ENCODE peak calls at places on chromosomes 3 and 15, in five cellular contexts. O is breast epithelium, J is prostate gland, Y is stomach, I is GM12878. C is an unnamed sample.

GRCh38 chr3:129352045-129352444 is 73.4 kb downstream of the HMCES start:
- DNase-seq in J (no peak), Y (no peak), O (no peak), I (no peak), C (no peak)

GRCh38 chr15:40756938-40757337 is 1.9 kb upstream of the RMDN3 start:
- DNase-seq in O (no peak), I (no peak), Y (no peak), J (no peak), C (no peak)

GRCh38 chr3:159877924-159878323 is 110.7 kb upstream of the IL12A start:
- DNase-seq in I (no peak), J (no peak), O (no peak), Y (no peak), C (no peak)

GRCh38 chr15:85380860-85381535 is 595 bp downstream of the AKAP13 start:
- DNase-seq in J (peak), I (no peak), O (no peak), Y (peak), C (no peak)

GRCh38 chr3:184703657-184704056 is 8.2 kb downstream of the MAGEF1 start:
- DNase-seq in I (no peak), O (no peak), J (no peak), Y (no peak), C (no peak)

GRCh38 chr15:67103869-67104268 is 38.5 kb downstream of the SMAD3 start:
- DNase-seq in Y (no peak), O (no peak), J (no peak), I (no peak), C (no peak)

GRCh38 chr3:149581681-149582349 is 76.0 kb downstream of the WWTR1 start:
- DNase-seq in I (no peak), J (peak), Y (no peak), O (peak), C (no peak)

GRCh38 chr3:126835472-126836219 is 131.6 kb downstream of the CHCHD6 start:
- DNase-seq in J (peak), Y (no peak), I (no peak), O (no peak), C (no peak)

GRCh38 chr3:10915395-10915794 is 77.2 kb upstream of the SLC6A1 start:
- DNase-seq in J (no peak), Y (no peak), O (no peak), I (no peak), C (no peak)

GRCh38 chr15:47934342-47934741 is 186.4 kb upstream of the SLC24A5 start:
- DNase-seq in O (no peak), J (no peak), Y (no peak), I (no peak), C (no peak)

DNA sequence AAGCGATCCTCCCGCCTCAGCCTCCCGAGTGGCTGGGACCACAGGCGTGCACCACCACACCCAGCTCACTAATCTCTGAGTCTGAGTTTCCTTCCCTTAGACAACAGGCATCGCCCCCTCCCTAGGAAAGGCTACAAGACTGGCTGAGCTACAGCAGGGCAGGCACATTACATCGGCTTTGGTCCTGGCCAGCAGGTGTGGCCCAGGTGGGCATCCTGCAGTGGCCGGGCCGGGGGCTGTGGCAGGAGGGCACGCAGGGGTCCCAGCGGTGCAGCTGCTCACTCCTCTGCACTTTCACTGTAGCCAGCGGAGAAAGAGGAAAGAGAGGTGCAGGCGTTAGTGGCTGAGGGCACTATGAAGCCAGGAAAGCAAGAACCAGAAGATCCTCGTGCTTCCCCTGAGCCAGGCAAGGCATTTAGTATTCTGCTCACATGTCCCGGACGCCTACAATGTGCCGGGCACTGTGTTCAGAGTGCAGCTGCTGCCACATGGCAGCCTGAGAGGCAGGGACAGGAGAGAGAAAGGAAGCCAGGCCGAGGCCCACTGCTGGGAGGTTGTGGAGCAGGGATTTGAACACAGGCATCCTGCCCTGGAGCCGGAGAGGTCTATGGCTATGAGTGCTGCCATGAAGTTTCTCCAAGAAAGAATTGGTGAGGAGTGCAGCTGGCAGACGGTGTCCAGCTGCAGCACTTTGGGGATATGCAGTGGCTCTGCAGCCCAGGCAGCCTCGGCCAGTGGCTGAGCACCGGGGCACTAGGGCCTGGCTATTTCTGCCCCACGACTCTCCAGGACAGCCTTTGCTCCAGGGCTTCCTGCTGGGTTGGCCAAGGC is 22.3 kb downstream of the GRIP2 start:
- DNase-seq in J (no peak), Y (no peak), I (no peak), O (no peak), C (peak)
- TF ChIP-seq POLR2AphosphoS5 in J (no peak), Y (no peak), I (no peak), O (no peak), C (no peak)

GRCh38 chr3:45056608-45057301 is 30.7 kb downstream of the CLEC3B start:
- DNase-seq in J (peak), O (no peak), I (no peak), Y (no peak), C (no peak)
- TF ChIP-seq POLR2AphosphoS5 in J (peak), O (no peak), I (no peak), Y (no peak), C (no peak)

GRCh38 chr3:112117826-112118571 is 15.0 kb downstream of the GCSAM start:
- DNase-seq in I (no peak), O (no peak), Y (no peak), J (no peak), C (no peak)
- TF ChIP-seq POLR2AphosphoS5 in I (no peak), O (no peak), Y (no peak), J (no peak), C (no peak)

GRCh38 chr15:44593042-44593736 is 56.2 kb downstream of the EIF3J start:
- DNase-seq in I (no peak), Y (no peak), O (no peak), J (no peak), C (no peak)
- TF ChIP-seq POLR2AphosphoS5 in I (no peak), Y (no peak), O (no peak), J (no peak), C (no peak)

GRCh38 chr3:48694610-48695051 is 8.9 kb upstream of the NCKIPSD start:
- DNase-seq in O (peak), I (no peak), J (peak), Y (peak), C (peak)
- TF ChIP-seq POLR2AphosphoS5 in O (peak), I (no peak), J (peak), Y (peak), C (peak)

GRCh38 chr15:79408041-79408440 is 24.1 kb upstream of the MINAR1 start:
- DNase-seq in O (no peak), Y (no peak), J (no peak), I (no peak), C (no peak)
- TF ChIP-seq POLR2AphosphoS5 in O (no peak), Y (no peak), J (no peak), I (no peak), C (no peak)

C was measured in suprapubic skin.